ENCODE peak calls at places on chromosomes 16 and 17, in nine cellular contexts. One of them, this sample, is unnamed.

GRCh38 chr16:85891033-85891775 is 7.8 kb upstream of the IRF8 start:
- DNase-seq in ascending aorta: no peak
- DNase-seq in SJCRH30: no peak
- DNase-seq in OCI-LY7: no peak
- DNase-seq in skeletal muscle cell: no peak
- DNase-seq in mesendoderm: peak; percentile 74
- DNase-seq in NCI-H1105 treated with DMSO at 0.1 percent for 48 hours: peak; percentile 75
- DNase-seq in activated T-cell treated with anti-CD3 and anti-CD28 coated beads, Interleukin-2, amount 50 U/mL, for 4 hours: no peak
- DNase-seq in left lung: no peak
- DNase-seq in this sample: no peak

GRCh38 chr17:21287703-21288449 is 3.4 kb downstream of the MAP2K3 start:
- DNase-seq in NCI-H1105 treated with DMSO at 0.1 percent for 48 hours: no peak
- DNase-seq in mesendoderm: no peak
- DNase-seq in activated T-cell treated with anti-CD3 and anti-CD28 coated beads, Interleukin-2, amount 50 U/mL, for 4 hours: peak; percentile 97
- DNase-seq in left lung: peak; percentile 97
- DNase-seq in ascending aorta: peak; percentile 100
- DNase-seq in SJCRH30: peak; percentile 88
- DNase-seq in skeletal muscle cell: peak; percentile 88
- DNase-seq in OCI-LY7: peak; percentile 95
- DNase-seq in this sample: peak; percentile 93

GRCh38 chr17:82648761-82649474 is 674 bp upstream of the WDR45B start:
- DNase-seq in SJCRH30: peak; percentile 76
- DNase-seq in NCI-H1105 treated with DMSO at 0.1 percent for 48 hours: peak; percentile 26
- DNase-seq in ascending aorta: peak; percentile 82
- DNase-seq in activated T-cell treated with anti-CD3 and anti-CD28 coated beads, Interleukin-2, amount 50 U/mL, for 4 hours: no peak
- DNase-seq in skeletal muscle cell: no peak
- DNase-seq in left lung: peak; percentile 87
- DNase-seq in mesendoderm: peak; percentile 18
- DNase-seq in OCI-LY7: peak; percentile 77
- DNase-seq in this sample: no peak

GRCh38 chr17:2282297-2282873 is 21.2 kb downstream of the SMG6 start:
- DNase-seq in SJCRH30: peak; percentile 64
- DNase-seq in skeletal muscle cell: peak; percentile 91
- DNase-seq in ascending aorta: peak; percentile 67
- DNase-seq in mesendoderm: peak; percentile 81
- DNase-seq in OCI-LY7: peak; percentile 72
- DNase-seq in NCI-H1105 treated with DMSO at 0.1 percent for 48 hours: peak; percentile 35
- DNase-seq in left lung: no peak
- DNase-seq in activated T-cell treated with anti-CD3 and anti-CD28 coated beads, Interleukin-2, amount 50 U/mL, for 4 hours: no peak
- DNase-seq in this sample: peak; percentile 90

GRCh38 chr17:50479522-50480141 is 972 bp downstream of the RSAD1 start:
- DNase-seq in OCI-LY7: peak; percentile 85
- DNase-seq in left lung: peak; percentile 89
- DNase-seq in NCI-H1105 treated with DMSO at 0.1 percent for 48 hours: peak; percentile 76
- DNase-seq in ascending aorta: peak; percentile 82
- DNase-seq in mesendoderm: peak; percentile 95
- DNase-seq in SJCRH30: peak; percentile 82
- DNase-seq in skeletal muscle cell: no peak
- DNase-seq in activated T-cell treated with anti-CD3 and anti-CD28 coated beads, Interleukin-2, amount 50 U/mL, for 4 hours: peak; percentile 54
- DNase-seq in this sample: peak; percentile 92

GRCh38 chr16:27444015-27444414 is 42.0 kb downstream of the IL21R start:
- DNase-seq in OCI-LY7: no peak
- DNase-seq in activated T-cell treated with anti-CD3 and anti-CD28 coated beads, Interleukin-2, amount 50 U/mL, for 4 hours: no peak
- DNase-seq in skeletal muscle cell: no peak
- DNase-seq in NCI-H1105 treated with DMSO at 0.1 percent for 48 hours: no peak
- DNase-seq in SJCRH30: no peak
- DNase-seq in left lung: no peak
- DNase-seq in ascending aorta: no peak
- DNase-seq in mesendoderm: no peak
- DNase-seq in this sample: no peak

GRCh38 chr16:73187163-73187562 is 139.2 kb upstream of the ZFHX3 start:
- DNase-seq in mesendoderm: no peak
- DNase-seq in skeletal muscle cell: no peak
- DNase-seq in ascending aorta: no peak
- DNase-seq in SJCRH30: no peak
- DNase-seq in left lung: no peak
- DNase-seq in activated T-cell treated with anti-CD3 and anti-CD28 coated beads, Interleukin-2, amount 50 U/mL, for 4 hours: no peak
- DNase-seq in NCI-H1105 treated with DMSO at 0.1 percent for 48 hours: no peak
- DNase-seq in OCI-LY7: no peak
- DNase-seq in this sample: no peak

GRCh38 chr16:50986453-50986852 is 164.6 kb downstream of the SALL1 start:
- DNase-seq in left lung: no peak
- DNase-seq in SJCRH30: no peak
- DNase-seq in activated T-cell treated with anti-CD3 and anti-CD28 coated beads, Interleukin-2, amount 50 U/mL, for 4 hours: no peak
- DNase-seq in NCI-H1105 treated with DMSO at 0.1 percent for 48 hours: no peak
- DNase-seq in ascending aorta: no peak
- DNase-seq in skeletal muscle cell: no peak
- DNase-seq in mesendoderm: no peak
- DNase-seq in OCI-LY7: no peak
- DNase-seq in this sample: no peak

GRCh38 chr17:3695129-3695722 is 729 bp downstream of the P2RX5 start:
- DNase-seq in skeletal muscle cell: no peak
- DNase-seq in activated T-cell treated with anti-CD3 and anti-CD28 coated beads, Interleukin-2, amount 50 U/mL, for 4 hours: no peak
- DNase-seq in mesendoderm: no peak
- DNase-seq in left lung: no peak
- DNase-seq in OCI-LY7: peak; percentile 39
- DNase-seq in SJCRH30: peak; percentile 51
- DNase-seq in ascending aorta: no peak
- DNase-seq in NCI-H1105 treated with DMSO at 0.1 percent for 48 hours: no peak
- DNase-seq in this sample: peak; percentile 61

GRCh38 chr16:79850348-79850747 is 249.8 kb upstream of the MAF start:
- DNase-seq in activated T-cell treated with anti-CD3 and anti-CD28 coated beads, Interleukin-2, amount 50 U/mL, for 4 hours: no peak
- DNase-seq in left lung: no peak
- DNase-seq in mesendoderm: no peak
- DNase-seq in skeletal muscle cell: no peak
- DNase-seq in NCI-H1105 treated with DMSO at 0.1 percent for 48 hours: no peak
- DNase-seq in OCI-LY7: no peak
- DNase-seq in ascending aorta: no peak
- DNase-seq in SJCRH30: no peak
- DNase-seq in this sample: no peak

GRCh38 chr16:87692756-87693155 is 73.0 kb downstream of the KLHDC4 start:
- DNase-seq in OCI-LY7: no peak
- DNase-seq in SJCRH30: no peak
- DNase-seq in skeletal muscle cell: no peak
- DNase-seq in left lung: no peak
- DNase-seq in NCI-H1105 treated with DMSO at 0.1 percent for 48 hours: no peak
- DNase-seq in activated T-cell treated with anti-CD3 and anti-CD28 coated beads, Interleukin-2, amount 50 U/mL, for 4 hours: no peak
- DNase-seq in mesendoderm: no peak
- DNase-seq in ascending aorta: no peak
- DNase-seq in this sample: no peak

GRCh38 chr16:86363057-86363490 is 147.3 kb upstream of the FOXF1 start:
- DNase-seq in NCI-H1105 treated with DMSO at 0.1 percent for 48 hours: no peak
- DNase-seq in SJCRH30: peak; percentile 69
- DNase-seq in skeletal muscle cell: peak; percentile 92
- DNase-seq in ascending aorta: no peak
- DNase-seq in mesendoderm: peak; percentile 62
- DNase-seq in OCI-LY7: no peak
- DNase-seq in left lung: no peak
- DNase-seq in activated T-cell treated with anti-CD3 and anti-CD28 coated beads, Interleukin-2, amount 50 U/mL, for 4 hours: no peak
- DNase-seq in this sample: no peak

GRCh38 chr16:89017956-89018604 is 41.1 kb upstream of the CBFA2T3 start:
- DNase-seq in ascending aorta: no peak
- DNase-seq in activated T-cell treated with anti-CD3 and anti-CD28 coated beads, Interleukin-2, amount 50 U/mL, for 4 hours: no peak
- DNase-seq in mesendoderm: no peak
- DNase-seq in left lung: no peak
- DNase-seq in OCI-LY7: no peak
- DNase-seq in NCI-H1105 treated with DMSO at 0.1 percent for 48 hours: no peak
- DNase-seq in SJCRH30: peak; percentile 49
- DNase-seq in skeletal muscle cell: no peak
- DNase-seq in this sample: no peak

GRCh38 chr17:36850794-36851193 is 86.5 kb upstream of the LHX1 start:
- DNase-seq in ascending aorta: no peak
- DNase-seq in activated T-cell treated with anti-CD3 and anti-CD28 coated beads, Interleukin-2, amount 50 U/mL, for 4 hours: no peak
- DNase-seq in OCI-LY7: no peak
- DNase-seq in NCI-H1105 treated with DMSO at 0.1 percent for 48 hours: no peak
- DNase-seq in SJCRH30: no peak
- DNase-seq in mesendoderm: peak; percentile 82
- DNase-seq in left lung: no peak
- DNase-seq in skeletal muscle cell: no peak
- DNase-seq in this sample: no peak

GRCh38 chr17:41917192-41917591 is 1.6 kb downstream of the ACLY start:
- DNase-seq in left lung: no peak
- DNase-seq in ascending aorta: no peak
- DNase-seq in activated T-cell treated with anti-CD3 and anti-CD28 coated beads, Interleukin-2, amount 50 U/mL, for 4 hours: no peak
- DNase-seq in NCI-H1105 treated with DMSO at 0.1 percent for 48 hours: no peak
- DNase-seq in mesendoderm: no peak
- DNase-seq in SJCRH30: peak; percentile 23
- DNase-seq in OCI-LY7: no peak
- DNase-seq in skeletal muscle cell: no peak
- DNase-seq in this sample: no peak

GRCh38 chr16:10852948-10853347 is 24.1 kb upstream of the CIITA start:
- DNase-seq in SJCRH30: no peak
- DNase-seq in skeletal muscle cell: no peak
- DNase-seq in ascending aorta: no peak
- DNase-seq in mesendoderm: no peak
- DNase-seq in activated T-cell treated with anti-CD3 and anti-CD28 coated beads, Interleukin-2, amount 50 U/mL, for 4 hours: no peak
- DNase-seq in OCI-LY7: no peak
- DNase-seq in left lung: no peak
- DNase-seq in NCI-H1105 treated with DMSO at 0.1 percent for 48 hours: no peak
- DNase-seq in this sample: no peak

GRCh38 chr16:84643677-84644076 is 4.6 kb upstream of the KLHL36 start:
- DNase-seq in left lung: no peak
- DNase-seq in ascending aorta: no peak
- DNase-seq in NCI-H1105 treated with DMSO at 0.1 percent for 48 hours: no peak
- DNase-seq in mesendoderm: no peak
- DNase-seq in activated T-cell treated with anti-CD3 and anti-CD28 coated beads, Interleukin-2, amount 50 U/mL, for 4 hours: no peak
- DNase-seq in SJCRH30: no peak
- DNase-seq in OCI-LY7: peak; percentile 89
- DNase-seq in skeletal muscle cell: no peak
- DNase-seq in this sample: peak; percentile 66

GRCh38 chr16:83967838-83968482 is at the start of gene NECAB2:
- DNase-seq in activated T-cell treated with anti-CD3 and anti-CD28 coated beads, Interleukin-2, amount 50 U/mL, for 4 hours: no peak
- DNase-seq in left lung: peak; percentile 91
- DNase-seq in ascending aorta: no peak
- DNase-seq in SJCRH30: peak; percentile 53
- DNase-seq in OCI-LY7: peak; percentile 4
- DNase-seq in skeletal muscle cell: no peak
- DNase-seq in NCI-H1105 treated with DMSO at 0.1 percent for 48 hours: peak; percentile 0
- DNase-seq in mesendoderm: no peak
- DNase-seq in this sample: peak; percentile 67

GRCh38 chr16:77943770-77944169 is 78.6 kb upstream of the CLEC3A start:
- DNase-seq in SJCRH30: no peak
- DNase-seq in NCI-H1105 treated with DMSO at 0.1 percent for 48 hours: peak; percentile 92
- DNase-seq in skeletal muscle cell: no peak
- DNase-seq in activated T-cell treated with anti-CD3 and anti-CD28 coated beads, Interleukin-2, amount 50 U/mL, for 4 hours: no peak
- DNase-seq in OCI-LY7: no peak
- DNase-seq in left lung: no peak
- DNase-seq in ascending aorta: no peak
- DNase-seq in mesendoderm: no peak
- DNase-seq in this sample: no peak

GRCh38 chr16:50268352-50268751 is 2.0 kb downstream of the ADCY7 start:
- DNase-seq in NCI-H1105 treated with DMSO at 0.1 percent for 48 hours: no peak
- DNase-seq in mesendoderm: no peak
- DNase-seq in SJCRH30: peak; percentile 76
- DNase-seq in ascending aorta: no peak
- DNase-seq in OCI-LY7: peak; percentile 48
- DNase-seq in activated T-cell treated with anti-CD3 and anti-CD28 coated beads, Interleukin-2, amount 50 U/mL, for 4 hours: no peak
- DNase-seq in skeletal muscle cell: no peak
- DNase-seq in left lung: no peak
- DNase-seq in this sample: no peak

GRCh38 chr17:82799591-82799990 is 40.2 kb downstream of the ZNF750 start:
- DNase-seq in NCI-H1105 treated with DMSO at 0.1 percent for 48 hours: no peak
- DNase-seq in activated T-cell treated with anti-CD3 and anti-CD28 coated beads, Interleukin-2, amount 50 U/mL, for 4 hours: no peak
- DNase-seq in ascending aorta: no peak
- DNase-seq in SJCRH30: no peak
- DNase-seq in skeletal muscle cell: no peak
- DNase-seq in mesendoderm: no peak
- DNase-seq in OCI-LY7: no peak
- DNase-seq in left lung: peak; percentile 65
- DNase-seq in this sample: no peak

GRCh38 chr16:9650284-9650683 is 531.9 kb downstream of the GRIN2A start:
- DNase-seq in left lung: no peak
- DNase-seq in mesendoderm: peak; percentile 38
- DNase-seq in OCI-LY7: no peak
- DNase-seq in activated T-cell treated with anti-CD3 and anti-CD28 coated beads, Interleukin-2, amount 50 U/mL, for 4 hours: no peak
- DNase-seq in NCI-H1105 treated with DMSO at 0.1 percent for 48 hours: no peak
- DNase-seq in skeletal muscle cell: no peak
- DNase-seq in ascending aorta: no peak
- DNase-seq in SJCRH30: no peak
- DNase-seq in this sample: no peak

GRCh38 chr17:8849311-8850041 is 18.0 kb downstream of the PIK3R6 start:
- DNase-seq in mesendoderm: no peak
- DNase-seq in left lung: no peak
- DNase-seq in ascending aorta: peak; percentile 24
- DNase-seq in skeletal muscle cell: no peak
- DNase-seq in activated T-cell treated with anti-CD3 and anti-CD28 coated beads, Interleukin-2, amount 50 U/mL, for 4 hours: no peak
- DNase-seq in SJCRH30: no peak
- DNase-seq in NCI-H1105 treated with DMSO at 0.1 percent for 48 hours: no peak
- DNase-seq in OCI-LY7: no peak
- DNase-seq in this sample: no peak

GRCh38 chr17:65115721-65116312 is 21.4 kb upstream of the RGS9 start:
- DNase-seq in ascending aorta: no peak
- DNase-seq in skeletal muscle cell: no peak
- DNase-seq in NCI-H1105 treated with DMSO at 0.1 percent for 48 hours: no peak
- DNase-seq in left lung: no peak
- DNase-seq in OCI-LY7: no peak
- DNase-seq in SJCRH30: no peak
- DNase-seq in mesendoderm: peak; percentile 53
- DNase-seq in activated T-cell treated with anti-CD3 and anti-CD28 coated beads, Interleukin-2, amount 50 U/mL, for 4 hours: no peak
- DNase-seq in this sample: no peak

GRCh38 chr17:29102741-29103181 is 59.8 kb downstream of the PIPOX start:
- DNase-seq in mesendoderm: no peak
- DNase-seq in left lung: no peak
- DNase-seq in NCI-H1105 treated with DMSO at 0.1 percent for 48 hours: no peak
- DNase-seq in OCI-LY7: no peak
- DNase-seq in skeletal muscle cell: no peak
- DNase-seq in ascending aorta: no peak
- DNase-seq in activated T-cell treated with anti-CD3 and anti-CD28 coated beads, Interleukin-2, amount 50 U/mL, for 4 hours: no peak
- DNase-seq in SJCRH30: no peak
- DNase-seq in this sample: no peak

GRCh38 chr17:77869665-77870132 is 88.8 kb upstream of the TNRC6C start:
- DNase-seq in NCI-H1105 treated with DMSO at 0.1 percent for 48 hours: no peak
- DNase-seq in left lung: peak; percentile 77
- DNase-seq in activated T-cell treated with anti-CD3 and anti-CD28 coated beads, Interleukin-2, amount 50 U/mL, for 4 hours: no peak
- DNase-seq in mesendoderm: no peak
- DNase-seq in skeletal muscle cell: no peak
- DNase-seq in SJCRH30: no peak
- DNase-seq in OCI-LY7: peak; percentile 97
- DNase-seq in ascending aorta: no peak
- DNase-seq in this sample: peak; percentile 97

GRCh38 chr17:45873728-45874127 is 20.6 kb upstream of the MAPT start:
- DNase-seq in left lung: no peak
- DNase-seq in skeletal muscle cell: no peak
- DNase-seq in SJCRH30: peak; percentile 29
- DNase-seq in OCI-LY7: no peak
- DNase-seq in ascending aorta: no peak
- DNase-seq in mesendoderm: peak; percentile 21
- DNase-seq in activated T-cell treated with anti-CD3 and anti-CD28 coated beads, Interleukin-2, amount 50 U/mL, for 4 hours: no peak
- DNase-seq in NCI-H1105 treated with DMSO at 0.1 percent for 48 hours: no peak
- DNase-seq in this sample: no peak

GRCh38 chr17:29617481-29618271 is 5.0 kb downstream of the CORO6 start:
- DNase-seq in NCI-H1105 treated with DMSO at 0.1 percent for 48 hours: peak; percentile 53
- DNase-seq in left lung: peak; percentile 99
- DNase-seq in mesendoderm: peak; percentile 89
- DNase-seq in OCI-LY7: peak; percentile 87
- DNase-seq in skeletal muscle cell: no peak
- DNase-seq in ascending aorta: peak; percentile 85
- DNase-seq in activated T-cell treated with anti-CD3 and anti-CD28 coated beads, Interleukin-2, amount 50 U/mL, for 4 hours: peak; percentile 89
- DNase-seq in SJCRH30: no peak
- DNase-seq in this sample: peak; percentile 95

GRCh38 chr17:76903631-76904030 is 35.4 kb downstream of the MGAT5B start:
- DNase-seq in NCI-H1105 treated with DMSO at 0.1 percent for 48 hours: no peak
- DNase-seq in mesendoderm: no peak
- DNase-seq in SJCRH30: no peak
- DNase-seq in skeletal muscle cell: no peak
- DNase-seq in OCI-LY7: no peak
- DNase-seq in ascending aorta: no peak
- DNase-seq in activated T-cell treated with anti-CD3 and anti-CD28 coated beads, Interleukin-2, amount 50 U/mL, for 4 hours: no peak
- DNase-seq in left lung: peak; percentile 63
- DNase-seq in this sample: no peak

This sample was measured in Karpas-422.